ENCODE peak calls at places on chromosomes 4 and X, in nine cellular contexts. One of them, this sample, is unnamed.

GRCh38 chr4:172245493-172245892 is 432.3 kb downstream of the GALNTL6 start:
- DNase-seq in GM06990: no peak
- DNase-seq in CD8-positive, alpha-beta T cell: no peak
- DNase-seq in AG09319: no peak
- DNase-seq in astrocyte of the spinal cord: no peak
- DNase-seq in dorsolateral prefrontal cortex: no peak
- DNase-seq in CD4-positive, alpha-beta T cell: no peak
- DNase-seq in K562: no peak
- DNase-seq in suprapubic skin: no peak
- DNase-seq in this sample: no peak

GRCh38 chr4:85147481-85148076 is 181.1 kb upstream of the WDFY3 start:
- DNase-seq in GM06990: peak
- DNase-seq in CD8-positive, alpha-beta T cell: no peak
- DNase-seq in AG09319: peak
- DNase-seq in astrocyte of the spinal cord: peak
- DNase-seq in dorsolateral prefrontal cortex: peak
- DNase-seq in CD4-positive, alpha-beta T cell: no peak
- DNase-seq in K562: peak
- DNase-seq in suprapubic skin: no peak
- DNase-seq in this sample: no peak

GRCh38 chr4:23006756-23007155 is 314.0 kb downstream of the GBA3 start:
- DNase-seq in GM06990: no peak
- DNase-seq in CD8-positive, alpha-beta T cell: no peak
- DNase-seq in AG09319: no peak
- DNase-seq in astrocyte of the spinal cord: peak
- DNase-seq in dorsolateral prefrontal cortex: no peak
- DNase-seq in CD4-positive, alpha-beta T cell: no peak
- DNase-seq in K562: no peak
- DNase-seq in suprapubic skin: no peak
- DNase-seq in this sample: no peak

GRCh38 chr4:165560941-165561340 is 182.1 kb downstream of the CPE start:
- DNase-seq in GM06990: no peak
- DNase-seq in CD8-positive, alpha-beta T cell: no peak
- DNase-seq in AG09319: no peak
- DNase-seq in astrocyte of the spinal cord: peak
- DNase-seq in dorsolateral prefrontal cortex: no peak
- DNase-seq in CD4-positive, alpha-beta T cell: no peak
- DNase-seq in K562: no peak
- DNase-seq in suprapubic skin: no peak
- DNase-seq in this sample: no peak

GRCh38 chrX:3548743-3549441 is 164.6 kb downstream of the PRKX start:
- DNase-seq in GM06990: no peak
- DNase-seq in CD8-positive, alpha-beta T cell: no peak
- DNase-seq in AG09319: peak
- DNase-seq in astrocyte of the spinal cord: peak
- DNase-seq in dorsolateral prefrontal cortex: no peak
- DNase-seq in CD4-positive, alpha-beta T cell: no peak
- DNase-seq in K562: no peak
- DNase-seq in suprapubic skin: no peak
- DNase-seq in this sample: no peak

GRCh38 chr4:121477480-121477879 is 96.7 kb upstream of the QRFPR start:
- DNase-seq in GM06990: no peak
- DNase-seq in CD8-positive, alpha-beta T cell: no peak
- DNase-seq in AG09319: no peak
- DNase-seq in astrocyte of the spinal cord: no peak
- DNase-seq in dorsolateral prefrontal cortex: no peak
- DNase-seq in CD4-positive, alpha-beta T cell: no peak
- DNase-seq in K562: no peak
- DNase-seq in suprapubic skin: no peak
- DNase-seq in this sample: no peak

GRCh38 chr4:152185786-152186540 is 349.9 kb downstream of the FBXW7 start:
- DNase-seq in GM06990: no peak
- DNase-seq in CD8-positive, alpha-beta T cell: no peak
- DNase-seq in AG09319: no peak
- DNase-seq in astrocyte of the spinal cord: no peak
- DNase-seq in dorsolateral prefrontal cortex: no peak
- DNase-seq in CD4-positive, alpha-beta T cell: no peak
- DNase-seq in K562: no peak
- DNase-seq in suprapubic skin: no peak
- DNase-seq in this sample: no peak

GRCh38 chr4:15410750-15411149 is 17.1 kb upstream of the C1QTNF7 start:
- DNase-seq in GM06990: no peak
- DNase-seq in CD8-positive, alpha-beta T cell: peak
- DNase-seq in AG09319: no peak
- DNase-seq in astrocyte of the spinal cord: no peak
- DNase-seq in dorsolateral prefrontal cortex: no peak
- DNase-seq in CD4-positive, alpha-beta T cell: no peak
- DNase-seq in K562: no peak
- DNase-seq in suprapubic skin: no peak
- DNase-seq in this sample: no peak

GRCh38 chr4:14857986-14858385 is 144.3 kb upstream of the CPEB2 start:
- DNase-seq in GM06990: no peak
- DNase-seq in CD8-positive, alpha-beta T cell: no peak
- DNase-seq in AG09319: no peak
- DNase-seq in astrocyte of the spinal cord: no peak
- DNase-seq in dorsolateral prefrontal cortex: no peak
- DNase-seq in CD4-positive, alpha-beta T cell: no peak
- DNase-seq in K562: no peak
- DNase-seq in suprapubic skin: no peak
- DNase-seq in this sample: no peak

GRCh38 chr4:97525236-97525635 is 618.0 kb downstream of the STPG2 start:
- DNase-seq in GM06990: no peak
- DNase-seq in CD8-positive, alpha-beta T cell: no peak
- DNase-seq in AG09319: no peak
- DNase-seq in astrocyte of the spinal cord: no peak
- DNase-seq in dorsolateral prefrontal cortex: no peak
- DNase-seq in CD4-positive, alpha-beta T cell: no peak
- DNase-seq in K562: no peak
- DNase-seq in suprapubic skin: no peak
- DNase-seq in this sample: no peak

GRCh38 chr4:140037353-140038030 is 116.5 kb downstream of the MAML3 start:
- DNase-seq in GM06990: no peak
- DNase-seq in CD8-positive, alpha-beta T cell: no peak
- DNase-seq in AG09319: peak
- DNase-seq in astrocyte of the spinal cord: peak
- DNase-seq in dorsolateral prefrontal cortex: no peak
- DNase-seq in CD4-positive, alpha-beta T cell: no peak
- DNase-seq in K562: no peak
- DNase-seq in suprapubic skin: no peak
- DNase-seq in this sample: no peak

GRCh38 chr4:13567125-13567524 is 22.8 kb upstream of the NKX3-2 start:
- DNase-seq in GM06990: no peak
- DNase-seq in CD8-positive, alpha-beta T cell: no peak
- DNase-seq in AG09319: no peak
- DNase-seq in astrocyte of the spinal cord: no peak
- DNase-seq in dorsolateral prefrontal cortex: no peak
- DNase-seq in CD4-positive, alpha-beta T cell: no peak
- DNase-seq in K562: no peak
- DNase-seq in suprapubic skin: no peak
- DNase-seq in this sample: no peak

GRCh38 chr4:184933311-184933710 is 85.0 kb upstream of the HELT start:
- DNase-seq in GM06990: no peak
- DNase-seq in CD8-positive, alpha-beta T cell: no peak
- DNase-seq in AG09319: no peak
- DNase-seq in astrocyte of the spinal cord: no peak
- DNase-seq in dorsolateral prefrontal cortex: no peak
- DNase-seq in CD4-positive, alpha-beta T cell: no peak
- DNase-seq in K562: no peak
- DNase-seq in suprapubic skin: no peak
- DNase-seq in this sample: no peak

GRCh38 chr4:113069212-113069892 is 19.9 kb downstream of the ANK2 start:
- DNase-seq in GM06990: no peak
- DNase-seq in CD8-positive, alpha-beta T cell: no peak
- DNase-seq in AG09319: no peak
- DNase-seq in astrocyte of the spinal cord: peak
- DNase-seq in dorsolateral prefrontal cortex: no peak
- DNase-seq in CD4-positive, alpha-beta T cell: no peak
- DNase-seq in K562: no peak
- DNase-seq in suprapubic skin: no peak
- DNase-seq in this sample: no peak

GRCh38 chrX:79515529-79515928 is 148.4 kb upstream of the ITM2A start:
- DNase-seq in GM06990: no peak
- DNase-seq in CD8-positive, alpha-beta T cell: no peak
- DNase-seq in AG09319: no peak
- DNase-seq in astrocyte of the spinal cord: no peak
- DNase-seq in dorsolateral prefrontal cortex: no peak
- DNase-seq in CD4-positive, alpha-beta T cell: no peak
- DNase-seq in K562: no peak
- DNase-seq in suprapubic skin: no peak
- DNase-seq in this sample: no peak

GRCh38 chr4:38857354-38858096 is 908 bp upstream of the TLR6 start:
- DNase-seq in GM06990: peak
- DNase-seq in CD8-positive, alpha-beta T cell: no peak
- DNase-seq in AG09319: no peak
- DNase-seq in astrocyte of the spinal cord: peak
- DNase-seq in dorsolateral prefrontal cortex: no peak
- DNase-seq in CD4-positive, alpha-beta T cell: no peak
- DNase-seq in K562: peak
- DNase-seq in suprapubic skin: peak
- DNase-seq in this sample: no peak

GRCh38 chr4:69830529-69831269 is 29.2 kb downstream of the SULT1E1 start:
- DNase-seq in GM06990: no peak
- DNase-seq in CD8-positive, alpha-beta T cell: no peak
- DNase-seq in AG09319: no peak
- DNase-seq in astrocyte of the spinal cord: peak
- DNase-seq in dorsolateral prefrontal cortex: no peak
- DNase-seq in CD4-positive, alpha-beta T cell: no peak
- DNase-seq in K562: no peak
- DNase-seq in suprapubic skin: no peak
- DNase-seq in this sample: no peak

GRCh38 chr4:6307230-6307629 is 37.6 kb downstream of the WFS1 start:
- DNase-seq in GM06990: no peak
- DNase-seq in CD8-positive, alpha-beta T cell: no peak
- DNase-seq in AG09319: no peak
- DNase-seq in astrocyte of the spinal cord: no peak
- DNase-seq in dorsolateral prefrontal cortex: peak
- DNase-seq in CD4-positive, alpha-beta T cell: no peak
- DNase-seq in K562: no peak
- DNase-seq in suprapubic skin: no peak
- DNase-seq in this sample: no peak

GRCh38 chr4:6306299-6306698 is 36.6 kb downstream of the WFS1 start:
- DNase-seq in GM06990: no peak
- DNase-seq in CD8-positive, alpha-beta T cell: no peak
- DNase-seq in AG09319: no peak
- DNase-seq in astrocyte of the spinal cord: no peak
- DNase-seq in dorsolateral prefrontal cortex: no peak
- DNase-seq in CD4-positive, alpha-beta T cell: no peak
- DNase-seq in K562: no peak
- DNase-seq in suprapubic skin: no peak
- DNase-seq in this sample: no peak

GRCh38 chr4:6309755-6310154 is 40.1 kb downstream of the WFS1 start:
- DNase-seq in GM06990: no peak
- DNase-seq in CD8-positive, alpha-beta T cell: no peak
- DNase-seq in AG09319: no peak
- DNase-seq in astrocyte of the spinal cord: no peak
- DNase-seq in dorsolateral prefrontal cortex: no peak
- DNase-seq in CD4-positive, alpha-beta T cell: no peak
- DNase-seq in K562: no peak
- DNase-seq in suprapubic skin: no peak
- DNase-seq in this sample: no peak

GRCh38 chr4:6307891-6308290 is 38.2 kb downstream of the WFS1 start:
- DNase-seq in GM06990: no peak
- DNase-seq in CD8-positive, alpha-beta T cell: no peak
- DNase-seq in AG09319: no peak
- DNase-seq in astrocyte of the spinal cord: no peak
- DNase-seq in dorsolateral prefrontal cortex: peak
- DNase-seq in CD4-positive, alpha-beta T cell: no peak
- DNase-seq in K562: no peak
- DNase-seq in suprapubic skin: no peak
- DNase-seq in this sample: no peak

GRCh38 chr4:6308890-6309643 is 39.4 kb downstream of the WFS1 start:
- DNase-seq in GM06990: no peak
- DNase-seq in CD8-positive, alpha-beta T cell: no peak
- DNase-seq in AG09319: no peak
- DNase-seq in astrocyte of the spinal cord: no peak
- DNase-seq in dorsolateral prefrontal cortex: peak
- DNase-seq in CD4-positive, alpha-beta T cell: no peak
- DNase-seq in K562: no peak
- DNase-seq in suprapubic skin: no peak
- DNase-seq in this sample: no peak
- TF ChIP-seq CTCF in GM06990: no peak
- TF ChIP-seq CTCF in CD8-positive, alpha-beta T cell: no peak
- TF ChIP-seq CTCF in AG09319: no peak
- TF ChIP-seq CTCF in astrocyte of the spinal cord: peak
- TF ChIP-seq CTCF in dorsolateral prefrontal cortex: no peak
- TF ChIP-seq CTCF in CD4-positive, alpha-beta T cell: no peak
- TF ChIP-seq CTCF in K562: no peak
- TF ChIP-seq CTCF in suprapubic skin: no peak
- TF ChIP-seq CTCF in this sample: no peak

GRCh38 chrX:50905334-50905733 is 5.2 kb upstream of the BMP15 start:
- DNase-seq in GM06990: no peak
- DNase-seq in CD8-positive, alpha-beta T cell: no peak
- DNase-seq in AG09319: no peak
- DNase-seq in astrocyte of the spinal cord: no peak
- DNase-seq in dorsolateral prefrontal cortex: no peak
- DNase-seq in CD4-positive, alpha-beta T cell: no peak
- DNase-seq in K562: peak
- DNase-seq in suprapubic skin: no peak
- DNase-seq in this sample: no peak
- TF ChIP-seq CTCF in GM06990: peak
- TF ChIP-seq CTCF in CD8-positive, alpha-beta T cell: no peak
- TF ChIP-seq CTCF in AG09319: peak
- TF ChIP-seq CTCF in astrocyte of the spinal cord: peak
- TF ChIP-seq CTCF in dorsolateral prefrontal cortex: no peak
- TF ChIP-seq CTCF in CD4-positive, alpha-beta T cell: no peak
- TF ChIP-seq CTCF in K562: peak
- TF ChIP-seq CTCF in suprapubic skin: no peak
- TF ChIP-seq CTCF in this sample: peak

GRCh38 chrX:107845625-107846024 is 20.0 kb downstream of the MID2 start:
- DNase-seq in GM06990: no peak
- DNase-seq in CD8-positive, alpha-beta T cell: no peak
- DNase-seq in AG09319: no peak
- DNase-seq in astrocyte of the spinal cord: no peak
- DNase-seq in dorsolateral prefrontal cortex: no peak
- DNase-seq in CD4-positive, alpha-beta T cell: no peak
- DNase-seq in K562: no peak
- DNase-seq in suprapubic skin: no peak
- DNase-seq in this sample: no peak
- TF ChIP-seq CTCF in GM06990: no peak
- TF ChIP-seq CTCF in CD8-positive, alpha-beta T cell: no peak
- TF ChIP-seq CTCF in AG09319: no peak
- TF ChIP-seq CTCF in astrocyte of the spinal cord: no peak
- TF ChIP-seq CTCF in dorsolateral prefrontal cortex: no peak
- TF ChIP-seq CTCF in CD4-positive, alpha-beta T cell: no peak
- TF ChIP-seq CTCF in K562: no peak
- TF ChIP-seq CTCF in suprapubic skin: no peak
- TF ChIP-seq CTCF in this sample: no peak

DNA sequence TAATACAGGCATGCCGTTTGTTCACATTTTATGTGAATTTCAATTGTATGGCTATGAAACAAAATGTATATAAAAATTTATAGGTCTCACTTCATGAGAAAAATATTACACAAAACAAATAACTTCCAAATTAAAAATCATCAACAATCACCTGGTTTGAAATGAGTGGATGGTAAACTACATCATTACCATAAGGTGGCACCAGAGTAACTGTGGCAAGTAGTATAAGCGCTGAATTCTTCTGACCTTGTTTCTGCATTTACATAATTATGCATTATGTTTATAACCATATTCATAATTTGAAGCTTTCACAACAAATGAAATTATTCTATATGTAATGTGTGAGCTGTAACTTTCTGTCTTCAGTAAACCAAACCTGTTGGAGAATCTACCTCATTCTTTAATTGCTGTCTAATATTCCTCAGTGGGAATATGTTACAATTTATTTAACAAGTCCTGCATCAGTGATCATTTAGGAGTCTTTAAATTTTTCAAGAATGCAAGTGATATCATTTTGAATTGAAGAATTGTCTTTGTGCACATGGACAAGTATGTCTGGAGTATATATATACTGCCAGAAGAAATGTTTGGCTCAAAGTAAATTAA is 55.2 kb downstream of the MMRN1 start:
- DNase-seq in GM06990: no peak
- DNase-seq in CD8-positive, alpha-beta T cell: no peak
- DNase-seq in AG09319: no peak
- DNase-seq in astrocyte of the spinal cord: no peak
- DNase-seq in dorsolateral prefrontal cortex: no peak
- DNase-seq in CD4-positive, alpha-beta T cell: no peak
- DNase-seq in K562: no peak
- DNase-seq in suprapubic skin: no peak
- DNase-seq in this sample: no peak
- TF ChIP-seq CTCF in GM06990: peak
- TF ChIP-seq CTCF in CD8-positive, alpha-beta T cell: no peak
- TF ChIP-seq CTCF in AG09319: peak
- TF ChIP-seq CTCF in astrocyte of the spinal cord: peak
- TF ChIP-seq CTCF in dorsolateral prefrontal cortex: no peak
- TF ChIP-seq CTCF in CD4-positive, alpha-beta T cell: no peak
- TF ChIP-seq CTCF in K562: peak
- TF ChIP-seq CTCF in suprapubic skin: no peak
- TF ChIP-seq CTCF in this sample: peak

This sample was measured in mesothelial cell of epicardium.